ENCODE peak calls at places on chromosomes 11 and 22, in seven cellular contexts. O is mammary epithelial cell, S is fibroblast of mammary gland, C is psoas muscle, W is neural progenitor cell, Z is PC-3, T is ovary. F is an unnamed sample.

GRCh38 chr11:31799794-31800397 is 11.2 kb downstream of the PAX6 start:
- DNase-seq in Z (no peak), W (peak; percentile 27), S (no peak), T (no peak), O (no peak), C (no peak), F (no peak)

GRCh38 chr11:67731583-67731982 is 57.2 kb upstream of the ALDH3B2 start:
- DNase-seq in W (no peak), S (no peak), O (no peak), Z (peak; percentile 12), T (no peak), C (no peak), F (no peak)

GRCh38 chr22:38554281-38554680 is 15.7 kb downstream of the DMC1 start:
- DNase-seq in C (no peak), Z (no peak), T (no peak), W (no peak), S (peak; percentile 91), O (peak; percentile 8), F (no peak)

GRCh38 chr11:73157141-73158010 is 15.3 kb upstream of the FCHSD2 start:
- DNase-seq in O (no peak), Z (no peak), S (peak; percentile 2), C (peak; percentile 69), W (no peak), T (peak; percentile 66), F (peak; percentile 87)

GRCh38 chr22:44807232-44807631 is 54.9 kb downstream of the ARHGAP8 start:
- DNase-seq in O (no peak), W (no peak), Z (no peak), T (no peak), S (no peak), C (no peak), F (no peak)

GRCh38 chr11:63813563-63814382 is 517 bp downstream of the SPINDOC start:
- DNase-seq in Z (peak; percentile 49), W (peak; percentile 67), O (peak; percentile 35), T (peak; percentile 69), S (peak; percentile 37), C (peak; percentile 71), F (peak; percentile 47)

GRCh38 chr11:100716848-100717247 is 29.8 kb downstream of the ARHGAP42 start:
- DNase-seq in C (no peak), W (no peak), Z (no peak), S (no peak), O (no peak), T (no peak), F (no peak)

GRCh38 chr22:27107005-27107404 is 449.6 kb downstream of the MIAT start:
- DNase-seq in S (no peak), O (no peak), W (no peak), C (no peak), Z (no peak), T (no peak), F (peak; percentile 80)

GRCh38 chr11:83951521-83951920 is 665.4 kb upstream of the CCDC90B start:
- DNase-seq in T (no peak), C (no peak), Z (no peak), W (no peak), S (peak; percentile 6), O (no peak), F (no peak)

GRCh38 chr11:119921571-119921970 is 192.6 kb upstream of the NECTIN1 start:
- DNase-seq in W (no peak), S (no peak), Z (no peak), O (no peak), C (no peak), T (no peak), F (no peak)

GRCh38 chr22:46676479-46676878 is 56.3 kb downstream of the GRAMD4 start:
- DNase-seq in Z (no peak), T (no peak), S (no peak), O (no peak), W (no peak), C (no peak), F (no peak)

GRCh38 chr11:69116671-69117070 is 39.1 kb upstream of the SMIM38 start:
- DNase-seq in W (no peak), O (no peak), T (no peak), S (no peak), Z (no peak), C (no peak), F (no peak)

GRCh38 chr11:11237433-11237832 is 115.6 kb downstream of the CSNK2A3 start:
- DNase-seq in O (no peak), C (no peak), S (no peak), W (no peak), T (no peak), Z (no peak), F (no peak)

GRCh38 chr11:76885390-76886097 is 24.8 kb downstream of the ACER3 start:
- DNase-seq in W (no peak), C (no peak), S (peak; percentile 60), Z (peak; percentile 77), O (peak; percentile 79), T (no peak), F (no peak)

GRCh38 chr11:14417975-14418374 is 59.0 kb upstream of the RRAS2 start:
- DNase-seq in W (no peak), C (no peak), S (peak; percentile 83), T (no peak), Z (no peak), O (no peak), F (no peak)
- H3K4me3 ChIP-seq in W (no peak overlapping the region), C (no peak overlapping the region), S (no peak overlapping the region), T (no peak overlapping the region), Z (no peak overlapping the region), O (no peak overlapping the region), F (no peak overlapping the region)

GRCh38 chr22:17237031-17237668 is 17.9 kb upstream of the ADA2 start:
- DNase-seq in O (no peak), W (no peak), S (no peak), C (no peak), T (no peak), Z (no peak), F (no peak)
- H3K4me3 ChIP-seq in O (no peak overlapping the region), W (no peak overlapping the region), S (no peak overlapping the region), C (no peak overlapping the region), T (no peak overlapping the region), Z (no peak overlapping the region), F (no peak overlapping the region)

GRCh38 chr22:42366815-42367581 is 65.2 kb downstream of the NFAM1 start:
- DNase-seq in T (no peak), W (no peak), O (no peak), Z (no peak), S (no peak), C (no peak), F (peak; percentile 72)
- H3K4me3 ChIP-seq in T (no peak overlapping the region), W (peak overlapping the region; percentile 72), O (no peak overlapping the region), Z (no peak overlapping the region), S (no peak overlapping the region), C (no peak overlapping the region), F (no peak overlapping the region)

DNA sequence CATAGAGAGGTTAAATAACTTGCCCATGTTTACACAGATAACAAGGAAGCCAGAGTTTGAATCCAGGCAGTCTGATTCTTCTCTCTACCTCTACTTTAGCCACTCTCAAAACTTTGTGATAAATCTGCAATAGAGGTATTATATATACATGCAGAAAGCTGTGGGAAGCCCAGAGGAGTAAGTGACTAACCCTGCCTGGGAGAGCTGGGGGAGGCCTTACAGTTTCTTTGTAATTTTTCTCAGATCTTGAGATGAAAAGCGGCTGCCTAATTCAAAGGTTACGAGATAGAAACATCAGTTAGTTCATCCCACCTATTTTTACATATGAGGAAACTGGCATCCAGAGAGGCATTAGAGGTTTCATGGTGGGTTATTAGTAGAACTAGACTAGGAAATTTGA is 4.9 kb downstream of the STIM1 start:
- DNase-seq in S (no peak), W (no peak), T (no peak), O (no peak), C (no peak), Z (no peak), F (no peak)
- H3K4me3 ChIP-seq in S (no peak overlapping the region), W (no peak overlapping the region), T (no peak overlapping the region), O (no peak overlapping the region), C (peak overlapping the region; percentile 90), Z (no peak overlapping the region), F (no peak overlapping the region)

F was measured in tibial artery.